ENCODE peak calls at places on chromosome 4, in nine cellular contexts. T is bronchial epithelial cell, L is AG04450, R is cardiac fibroblast, Q is upper lobe of left lung, N is right lobe of liver, H is cardiac muscle cell, F is upper lobe of right lung, K is aorta. O is an unnamed sample.

GRCh38 chr4:139596680-139597279 is 40.8 kb upstream of the SETD7 start:
- DNase-seq in Q (no peak), F (no peak), T (no peak), K (no peak), L (no peak), H (no peak), R (no peak), N (no peak), O (no peak)

GRCh38 chr4:147717878-147718277 is 14.0 kb upstream of the ARHGAP10 start:
- DNase-seq in Q (no peak), H (no peak), F (no peak), N (no peak), T (no peak), L (no peak), K (no peak), R (no peak), O (no peak)

GRCh38 chr4:10115657-10116624 is 658 bp downstream of the WDR1 start:
- DNase-seq in F (peak), K (peak), Q (peak), L (no peak), R (peak), N (peak), H (peak), T (peak), O (peak)

GRCh38 chr4:184165291-184165690 is 52.4 kb downstream of the ENPP6 start:
- DNase-seq in F (no peak), H (no peak), K (no peak), L (no peak), N (no peak), R (no peak), T (no peak), Q (no peak), O (no peak)

GRCh38 chr4:3756343-3757059 is 9.7 kb upstream of the ADRA2C start:
- DNase-seq in F (no peak), H (no peak), R (no peak), L (no peak), T (no peak), N (no peak), Q (no peak), K (no peak), O (no peak)

GRCh38 chr4:1219553-1219950 is 29.4 kb downstream of the CTBP1 start:
- DNase-seq in N (no peak), F (no peak), H (no peak), T (no peak), L (no peak), Q (no peak), K (no peak), R (no peak), O (no peak)

GRCh38 chr4:164926301-164926700 is 49.3 kb downstream of the APELA start:
- DNase-seq in N (no peak), T (no peak), F (no peak), Q (no peak), L (no peak), H (no peak), K (no peak), R (no peak), O (no peak)

GRCh38 chr4:105113800-105114199 is 32.9 kb upstream of the TET2 start:
- DNase-seq in N (no peak), T (no peak), K (no peak), R (no peak), H (no peak), Q (no peak), F (no peak), L (no peak), O (no peak)

GRCh38 chr4:165325732-165326512 is 1.5 kb upstream of the MSMO1 start:
- DNase-seq in T (peak), L (peak), H (no peak), R (peak), F (no peak), Q (peak), N (no peak), K (no peak), O (no peak)

GRCh38 chr4:176393306-176394013 is 73.7 kb downstream of the SPCS3 start:
- DNase-seq in R (no peak), N (no peak), K (no peak), Q (no peak), H (no peak), T (no peak), L (no peak), F (no peak), O (no peak)

GRCh38 chr4:180560896-180561295 is 1682.3 kb upstream of the TENM3 start:
- DNase-seq in Q (no peak), T (peak), R (peak), L (no peak), F (no peak), N (no peak), K (no peak), H (no peak), O (no peak)

GRCh38 chr4:5632043-5632440 is 76.3 kb downstream of the EVC2 start:
- DNase-seq in T (no peak), H (no peak), R (no peak), L (no peak), F (no peak), N (no peak), Q (no peak), K (no peak), O (no peak)

GRCh38 chr4:11675051-11675800 is 246.5 kb upstream of the HS3ST1 start:
- DNase-seq in R (no peak), H (no peak), Q (no peak), T (no peak), N (no peak), F (no peak), K (no peak), L (no peak), O (no peak)

GRCh38 chr4:2507855-2508254 is 28.6 kb upstream of the FAM193A start:
- DNase-seq in F (no peak), K (no peak), R (no peak), T (no peak), N (no peak), H (no peak), Q (no peak), L (no peak), O (no peak)

GRCh38 chr4:24657768-24658617 is 73.6 kb upstream of the DHX15 start:
- DNase-seq in L (no peak), N (peak), Q (peak), T (peak), H (no peak), K (peak), R (peak), F (no peak), O (peak)

DNA sequence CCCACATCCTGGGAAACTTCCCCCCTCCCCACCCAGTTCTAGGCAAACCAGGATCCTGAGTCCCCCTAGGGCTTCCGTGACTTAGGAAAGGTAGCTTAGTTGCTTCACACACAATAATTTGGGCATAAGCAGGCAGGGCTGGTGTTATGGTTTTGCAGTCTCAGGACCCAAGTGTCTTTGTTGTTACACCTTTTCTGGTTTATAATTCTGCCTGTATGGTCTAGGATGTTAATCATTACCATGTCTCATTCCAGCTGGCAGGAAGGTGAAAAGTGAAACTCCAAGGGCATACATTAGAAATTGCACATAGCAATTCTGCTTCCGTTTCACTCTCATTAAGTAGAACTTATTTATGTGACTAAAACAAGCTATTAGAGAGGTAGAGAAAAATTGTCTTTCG is 16.8 kb downstream of the UGT8 start:
- DNase-seq in L (no peak), F (no peak), T (peak), H (no peak), Q (no peak), R (no peak), N (no peak), K (no peak), O (no peak)
- H3K4me3 ChIP-seq in L (no peak), F (peak), T (no peak), H (no peak), Q (peak), R (no peak), N (no peak), K (no peak), O (peak)

DNA sequence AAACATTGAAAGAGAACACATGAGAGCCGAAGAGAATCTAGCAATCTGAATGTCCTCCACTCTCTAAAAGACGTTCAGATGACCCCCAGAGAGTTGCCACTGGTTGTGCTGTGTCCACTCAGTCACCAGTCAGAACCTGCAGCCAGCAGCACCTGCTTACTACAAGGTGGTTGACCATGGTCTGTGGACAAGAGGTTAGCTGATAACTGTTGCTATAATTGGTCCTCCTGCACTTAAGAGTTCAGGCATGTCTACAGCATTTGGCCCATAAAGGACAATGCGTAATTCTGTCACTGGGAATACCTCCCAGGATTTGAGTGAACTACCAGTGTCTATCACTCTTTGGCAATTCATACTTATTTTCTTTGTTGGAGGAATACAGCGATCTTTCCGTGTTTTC is 382.3 kb upstream of the IGFBP7 start:
- DNase-seq in F (no peak), R (no peak), L (no peak), N (no peak), K (no peak), T (no peak), H (peak), Q (no peak), O (no peak)
- H3K4me3 ChIP-seq in F (no peak), R (no peak), L (no peak), N (no peak), K (no peak), T (no peak), H (no peak), Q (no peak), O (no peak)

DNA sequence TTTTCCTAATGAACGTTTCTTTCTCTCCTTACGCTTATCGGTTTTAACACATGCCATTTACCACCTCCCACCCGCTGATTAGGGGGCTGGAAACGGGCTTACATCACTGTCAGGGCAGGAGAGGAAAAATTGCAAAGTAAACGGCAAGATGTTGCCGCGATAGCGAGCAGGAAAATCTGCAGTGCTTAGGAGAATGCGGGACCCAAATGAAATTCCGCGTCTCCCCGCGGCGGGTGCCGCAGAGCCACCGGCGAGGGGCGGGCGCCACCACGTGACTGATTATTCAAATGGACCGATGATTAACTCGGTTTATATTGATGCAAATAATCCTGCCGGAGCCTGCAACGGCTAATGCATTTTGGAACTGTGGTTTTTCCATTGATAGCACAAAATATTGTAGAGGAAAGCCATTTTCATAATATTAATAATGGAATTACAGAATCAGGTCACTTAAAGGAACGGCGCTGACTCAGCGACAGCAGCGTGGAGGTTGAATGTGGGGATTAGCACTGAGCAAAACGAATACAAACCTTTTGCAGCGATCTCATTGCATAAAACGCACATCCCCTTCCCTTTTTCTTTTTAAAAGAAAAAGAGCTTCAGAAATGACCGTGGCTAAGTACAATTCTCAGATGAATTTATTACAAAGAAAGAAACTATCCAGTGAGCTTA is 224.2 kb downstream of the STIM2 start:
- DNase-seq in H (peak), R (peak), T (peak), N (no peak), F (peak), Q (peak), L (no peak), K (no peak), O (no peak)
- H3K4me3 ChIP-seq in H (peak), R (peak), T (no peak), N (peak), F (peak), Q (peak), L (peak), K (peak), O (peak)

DNA sequence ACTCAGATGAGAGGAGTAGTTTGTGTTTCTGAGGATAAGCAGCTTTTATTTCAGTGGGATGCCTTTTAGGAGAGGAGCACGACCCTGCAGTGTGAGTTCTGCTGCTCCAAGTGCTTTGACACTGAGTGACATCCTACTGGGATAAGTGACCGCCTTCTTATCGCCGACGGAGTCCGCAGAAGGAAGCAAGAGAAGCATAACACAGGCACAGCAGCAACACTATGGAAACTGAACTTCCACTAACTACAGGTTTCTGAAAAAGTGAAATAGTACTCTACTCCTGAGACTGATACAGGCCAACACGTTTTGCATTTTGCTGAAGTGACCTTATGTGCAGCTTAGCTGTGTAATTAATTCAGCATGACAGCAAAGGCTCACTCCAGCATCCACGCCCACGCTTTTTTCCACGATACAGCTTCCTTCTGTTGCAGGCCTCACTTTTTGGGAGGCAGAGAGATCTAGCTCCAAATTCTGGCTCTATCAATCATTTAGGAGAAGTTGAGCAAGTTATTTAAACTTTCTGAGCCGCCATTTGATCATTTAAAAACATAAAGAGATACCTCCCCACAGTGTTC is 160.4 kb downstream of the AFAP1 start:
- DNase-seq in H (peak), F (peak), T (no peak), N (no peak), L (no peak), R (no peak), K (peak), Q (peak), O (peak)
- H3K4me3 ChIP-seq in H (no peak), F (peak), T (no peak), N (no peak), L (peak), R (no peak), K (no peak), Q (peak), O (no peak)

DNA sequence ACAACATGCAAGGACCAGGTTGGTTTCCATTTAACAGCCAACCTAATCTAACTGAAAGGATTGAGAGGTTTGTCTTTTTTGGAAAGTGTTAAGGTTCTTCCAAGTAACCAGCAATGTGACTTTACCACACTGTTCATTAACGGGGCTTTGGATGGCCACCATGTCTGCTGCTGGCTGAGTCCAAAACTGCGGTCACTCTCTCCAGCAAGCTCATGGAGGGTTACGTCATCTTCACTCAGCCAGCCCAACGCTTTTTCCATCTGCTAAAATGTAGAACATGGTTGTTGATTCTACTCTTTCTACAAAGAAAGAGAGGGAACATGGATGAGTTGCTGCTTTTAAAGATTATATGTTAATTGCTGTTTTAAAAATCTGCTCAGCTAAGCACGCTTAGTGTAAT is 11.0 kb downstream of the PKD2 start:
- DNase-seq in N (no peak), Q (no peak), L (peak), T (no peak), H (no peak), R (peak), F (no peak), K (peak), O (no peak)
- H3K4me3 ChIP-seq in N (no peak), Q (no peak), L (no peak), T (no peak), H (no peak), R (no peak), F (no peak), K (peak), O (no peak)

DNA sequence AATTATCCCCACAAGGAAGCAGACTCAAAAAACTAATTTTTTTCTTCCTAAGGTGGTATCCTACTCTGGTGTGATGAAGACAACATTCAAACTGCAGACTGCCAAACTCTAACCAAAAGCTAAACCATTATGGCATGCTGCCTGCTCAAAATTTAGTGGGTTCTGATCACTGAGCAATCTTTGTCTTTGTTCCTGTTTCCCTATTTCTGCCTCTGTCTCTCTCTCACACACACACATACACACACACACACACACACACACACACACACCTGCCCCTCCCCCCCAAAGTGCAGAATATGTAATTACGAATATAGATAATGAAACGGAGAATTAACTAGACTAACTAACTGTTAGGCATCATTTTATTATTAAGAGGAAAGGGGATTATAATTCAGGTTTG is 1278.6 kb downstream of the PCDH7 start:
- DNase-seq in L (no peak), T (no peak), F (no peak), N (no peak), K (no peak), Q (no peak), H (no peak), R (no peak), O (no peak)
- H3K4me3 ChIP-seq in L (no peak), T (no peak), F (no peak), N (no peak), K (no peak), Q (no peak), H (no peak), R (no peak), O (no peak)

O was measured in kidney.